ENCODE peak calls at places on chromosomes 11 and 22, in six cellular contexts. U is OCI-LY7, F is coronary artery, V is cardiac fibroblast, S is A549, J is neural progenitor cell. X is an unnamed sample.

GRCh38 chr11:104487035-104487775 is 323.3 kb upstream of the PDGFD start:
- DNase-seq in U (no peak), F (no peak), V (no peak), S (no peak), J (no peak), X (no peak)

GRCh38 chr22:35596821-35597220 is 20.3 kb downstream of the MB start:
- DNase-seq in U (no peak), F (no peak), V (no peak), S (no peak), J (no peak), X (no peak)

GRCh38 chr11:19511413-19512183 is 201.0 kb upstream of the NAV2 start:
- DNase-seq in U (no peak), F (peak), V (peak), S (no peak), J (no peak), X (no peak)

GRCh38 chr22:50086526-50086925 is 1.3 kb upstream of the MLC1 start:
- DNase-seq in U (no peak), F (no peak), V (peak), S (no peak), J (no peak), X (no peak)

GRCh38 chr11:28090052-28090749 is 17.8 kb downstream of the KIF18A start:
- DNase-seq in U (no peak), F (no peak), V (peak), S (no peak), J (no peak), X (no peak)

GRCh38 chr11:44729718-44730117 is 3.0 kb downstream of the TSPAN18 start:
- DNase-seq in U (no peak), F (no peak), V (no peak), S (no peak), J (no peak), X (no peak)

GRCh38 chr11:82546556-82547162 is 187.0 kb downstream of the FAM181B start:
- DNase-seq in U (no peak), F (no peak), V (no peak), S (no peak), J (peak), X (peak)

GRCh38 chr22:50189184-50189848 is 3.6 kb downstream of the TRABD start:
- DNase-seq in U (peak), F (no peak), V (no peak), S (no peak), J (no peak), X (no peak)

GRCh38 chr22:32776397-32776796 is 25.1 kb upstream of the TIMP3 start:
- DNase-seq in U (no peak), F (no peak), V (no peak), S (no peak), J (no peak), X (no peak)
- TF ChIP-seq CTCF in U (no peak), F (no peak), V (no peak), S (no peak), J (no peak), X (no peak)

DNA sequence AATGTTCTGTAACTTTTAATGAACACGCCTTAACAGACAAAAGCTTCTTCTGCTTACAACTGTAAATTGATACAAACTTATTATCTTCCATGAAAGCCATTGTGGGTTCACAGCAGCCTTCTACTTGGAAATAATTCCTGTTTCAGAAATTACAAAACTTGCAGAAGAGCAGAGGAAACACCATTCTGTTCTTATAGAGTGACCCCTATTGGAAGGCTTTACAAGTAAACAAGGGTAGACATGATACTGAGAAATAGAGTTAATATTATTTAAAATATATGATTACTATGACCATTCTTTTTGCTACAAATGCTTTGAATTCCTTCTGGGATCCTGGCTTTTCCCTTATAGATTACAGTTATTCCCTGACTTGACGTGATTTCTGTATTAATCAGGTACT is 32.4 kb upstream of the KCNA4 start:
- DNase-seq in U (no peak), F (no peak), V (no peak), S (no peak), J (no peak), X (no peak)
- TF ChIP-seq CTCF in U (peak), F (no peak), V (no peak), S (no peak), J (peak), X (no peak)

GRCh38 chr11:47186937-47187681 is 875 bp upstream of the PACSIN3 start:
- DNase-seq in U (no peak), F (peak), V (peak), S (no peak), J (peak), X (peak)
- TF ChIP-seq CTCF in U (peak), F (no peak), V (no peak), S (no peak), J (peak), X (peak)

GRCh38 chr22:23566716-23567475 is 13.2 kb downstream of the IGLL1 start:
- DNase-seq in U (no peak), F (no peak), V (no peak), S (no peak), J (no peak), X (no peak)

GRCh38 chr22:23564276-23564675 is 15.8 kb downstream of the IGLL1 start:
- DNase-seq in U (no peak), F (no peak), V (no peak), S (no peak), J (no peak), X (no peak)

GRCh38 chr22:23565942-23566715 is 14.0 kb downstream of the IGLL1 start:
- DNase-seq in U (no peak), F (no peak), V (no peak), S (no peak), J (peak), X (peak)

GRCh38 chr22:23563111-23563510 is 17.0 kb downstream of the IGLL1 start:
- DNase-seq in U (no peak), F (no peak), V (no peak), S (no peak), J (no peak), X (no peak)

DNA sequence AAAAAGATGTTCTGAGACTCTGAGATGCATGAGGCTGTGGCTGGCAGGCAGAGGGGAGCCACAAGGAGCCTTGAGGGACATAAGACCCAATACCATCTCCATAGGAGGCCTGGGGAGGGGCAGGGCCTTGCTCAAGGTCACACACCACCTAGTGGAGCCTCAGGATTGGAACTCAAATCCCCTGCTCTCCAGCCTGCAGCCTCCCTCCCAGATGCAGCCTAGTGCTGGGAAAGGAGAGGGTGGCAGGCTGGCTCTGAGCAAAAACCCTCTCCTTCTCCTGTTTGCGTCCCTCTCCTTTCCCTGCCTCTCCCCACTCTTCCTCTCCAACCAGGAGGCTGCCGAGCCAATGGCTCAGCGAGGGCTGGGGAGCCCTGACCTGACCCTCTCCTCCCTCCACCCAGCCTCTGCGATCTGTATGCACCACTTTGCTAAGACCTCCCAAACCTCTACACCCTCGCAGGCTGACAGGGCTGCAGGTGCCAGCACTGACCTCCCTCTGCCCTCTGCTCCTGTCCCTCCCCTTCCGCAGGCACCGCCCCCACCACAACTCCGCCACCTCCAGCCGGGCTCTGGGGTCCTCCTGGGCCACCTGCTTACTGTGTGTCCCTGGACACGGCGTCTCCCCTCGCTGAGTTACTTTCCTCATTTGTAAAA is 14.7 kb downstream of the IGLL1 start:
- DNase-seq in U (peak), F (no peak), V (peak), S (no peak), J (peak), X (no peak)
- TF ChIP-seq CTCF in U (peak), F (no peak), V (peak), S (no peak), J (no peak), X (no peak)

GRCh38 chr22:48489551-48490512 is 1337.8 kb downstream of the BRD1 start:
- DNase-seq in U (no peak), F (no peak), V (no peak), S (peak), J (peak), X (no peak)

GRCh38 chr22:48488611-48489456 is 1338.8 kb downstream of the BRD1 start:
- DNase-seq in U (no peak), F (no peak), V (no peak), S (no peak), J (peak), X (peak)

GRCh38 chr22:48486163-48486957 is 1341.3 kb downstream of the BRD1 start:
- DNase-seq in U (no peak), F (no peak), V (no peak), S (no peak), J (no peak), X (no peak)

GRCh38 chr22:48490513-48491411 is 1336.9 kb downstream of the BRD1 start:
- DNase-seq in U (no peak), F (no peak), V (no peak), S (peak), J (peak), X (no peak)

GRCh38 chr22:48488149-48488551 is 1339.5 kb downstream of the BRD1 start:
- DNase-seq in U (peak), F (no peak), V (no peak), S (no peak), J (peak), X (no peak)
- TF ChIP-seq CTCF in U (peak), F (no peak), V (no peak), S (no peak), J (peak), X (no peak)

GRCh38 chr11:820655-821512 is 2.2 kb downstream of the PNPLA2 start:
- DNase-seq in U (no peak), F (peak), V (peak), S (peak), J (no peak), X (no peak)
- TF ChIP-seq CTCF in U (no peak), F (no peak), V (no peak), S (no peak), J (no peak), X (no peak)

GRCh38 chr22:20268350-20269012 is 363 bp upstream of the RTN4R start:
- DNase-seq in U (peak), F (no peak), V (peak), S (peak), J (peak), X (peak)
- TF ChIP-seq CTCF in U (peak), F (peak), V (peak), S (peak), J (peak), X (peak)

GRCh38 chr11:7690648-7691047 is 15.6 kb downstream of the OVCH2 start:
- DNase-seq in U (no peak), F (no peak), V (peak), S (no peak), J (peak), X (no peak)
- TF ChIP-seq CTCF in U (no peak), F (no peak), V (peak), S (no peak), J (peak), X (no peak)

X was measured in Caco-2.